ENCODE peak calls at places on chromosome 3, in four cellular contexts. One of them, this sample, is unnamed.
A peak's percentile ranks its signal among the peaks of the same experiment; 100 is the strongest.

GRCh38 chr3:42192334-42193200 is 73.4 kb downstream of the CCK start:
- DNase-seq in HepG2: no peak
- DNase-seq in SK-N-SH: no peak
- DNase-seq in GM23338: no peak
- DNase-seq in this sample: no peak

GRCh38 chr3:196108075-196108743 is 26.3 kb upstream of the TFRC start:
- DNase-seq in HepG2: no peak
- DNase-seq in SK-N-SH: no peak
- DNase-seq in GM23338: peak; percentile 72
- DNase-seq in this sample: no peak

GRCh38 chr3:52299815-52300611 is 12.4 kb downstream of the GLYCTK start:
- DNase-seq in HepG2: peak; percentile 65
- DNase-seq in SK-N-SH: peak; percentile 76
- DNase-seq in GM23338: peak; percentile 50
- DNase-seq in this sample: peak; percentile 62

GRCh38 chr3:134618473-134618860 is 32.4 kb downstream of the KY start:
- DNase-seq in HepG2: no peak
- DNase-seq in SK-N-SH: peak; percentile 47
- DNase-seq in GM23338: no peak
- DNase-seq in this sample: no peak

GRCh38 chr3:47476644-47477199 is 981 bp upstream of the SCAP start:
- DNase-seq in HepG2: no peak
- DNase-seq in SK-N-SH: no peak
- DNase-seq in GM23338: no peak
- DNase-seq in this sample: no peak

GRCh38 chr3:71048948-71049347 is 534.6 kb downstream of the FOXP1 start:
- DNase-seq in HepG2: peak; percentile 88
- DNase-seq in SK-N-SH: no peak
- DNase-seq in GM23338: no peak
- DNase-seq in this sample: peak; percentile 88

GRCh38 chr3:115961390-115961789 is 338.1 kb downstream of the GAP43 start:
- DNase-seq in HepG2: no peak
- DNase-seq in SK-N-SH: no peak
- DNase-seq in GM23338: no peak
- DNase-seq in this sample: no peak

GRCh38 chr3:48273594-48274211 is 32.8 kb downstream of the ZNF589 start:
- DNase-seq in HepG2: peak; percentile 66
- DNase-seq in SK-N-SH: peak; percentile 85
- DNase-seq in GM23338: peak; percentile 89
- DNase-seq in this sample: peak; percentile 76

GRCh38 chr3:64617610-64618009 is 70.2 kb downstream of the ADAMTS9 start:
- DNase-seq in HepG2: no peak
- DNase-seq in SK-N-SH: no peak
- DNase-seq in GM23338: no peak
- DNase-seq in this sample: no peak

GRCh38 chr3:182786564-182787196 is 6.6 kb upstream of the ATP11B start:
- DNase-seq in HepG2: no peak
- DNase-seq in SK-N-SH: no peak
- DNase-seq in GM23338: no peak
- DNase-seq in this sample: no peak

GRCh38 chr3:182787302-182788036 is 5.8 kb upstream of the ATP11B start:
- DNase-seq in HepG2: no peak
- DNase-seq in SK-N-SH: no peak
- DNase-seq in GM23338: no peak
- DNase-seq in this sample: peak; percentile 89

GRCh38 chr3:182790612-182791011 is 2.7 kb upstream of the ATP11B start:
- DNase-seq in HepG2: no peak
- DNase-seq in SK-N-SH: no peak
- DNase-seq in GM23338: no peak
- DNase-seq in this sample: no peak

GRCh38 chr3:182785756-182786155 is 7.5 kb upstream of the ATP11B start:
- DNase-seq in HepG2: no peak
- DNase-seq in SK-N-SH: no peak
- DNase-seq in GM23338: no peak
- DNase-seq in this sample: no peak

GRCh38 chr3:182789371-182789770 is 3.9 kb upstream of the ATP11B start:
- DNase-seq in HepG2: no peak
- DNase-seq in SK-N-SH: no peak
- DNase-seq in GM23338: no peak
- DNase-seq in this sample: peak; percentile 81
- H2AFZ ChIP-seq in HepG2: no peak overlapping the region
- H2AFZ ChIP-seq in SK-N-SH: peak overlapping the region; percentile 49
- H2AFZ ChIP-seq in GM23338: no peak overlapping the region
- H2AFZ ChIP-seq in this sample: peak overlapping the region; percentile 82

GRCh38 chr3:8488436-8488835 is 13.2 kb upstream of the LMCD1 start:
- DNase-seq in HepG2: no peak
- DNase-seq in SK-N-SH: no peak
- DNase-seq in GM23338: no peak
- DNase-seq in this sample: no peak
- TF ChIP-seq POLR2AphosphoS5 in HepG2: no peak
- TF ChIP-seq POLR2AphosphoS5 in SK-N-SH: no peak
- TF ChIP-seq POLR2AphosphoS5 in GM23338: no peak
- TF ChIP-seq POLR2AphosphoS5 in this sample: no peak

GRCh38 chr3:13281657-13282527 is 138.2 kb downstream of the NUP210 start:
- DNase-seq in HepG2: peak; percentile 69
- DNase-seq in SK-N-SH: peak; percentile 50
- DNase-seq in GM23338: peak; percentile 64
- DNase-seq in this sample: no peak

GRCh38 chr3:13282986-13283876 is 136.9 kb downstream of the NUP210 start:
- DNase-seq in HepG2: no peak
- DNase-seq in SK-N-SH: peak; percentile 91
- DNase-seq in GM23338: peak; percentile 87
- DNase-seq in this sample: no peak

GRCh38 chr3:13280856-13281656 is 139.1 kb downstream of the NUP210 start:
- DNase-seq in HepG2: no peak
- DNase-seq in SK-N-SH: no peak
- DNase-seq in GM23338: no peak
- DNase-seq in this sample: no peak

GRCh38 chr3:13283877-13284264 is 136.3 kb downstream of the NUP210 start:
- DNase-seq in HepG2: no peak
- DNase-seq in SK-N-SH: no peak
- DNase-seq in GM23338: no peak
- DNase-seq in this sample: no peak

DNA sequence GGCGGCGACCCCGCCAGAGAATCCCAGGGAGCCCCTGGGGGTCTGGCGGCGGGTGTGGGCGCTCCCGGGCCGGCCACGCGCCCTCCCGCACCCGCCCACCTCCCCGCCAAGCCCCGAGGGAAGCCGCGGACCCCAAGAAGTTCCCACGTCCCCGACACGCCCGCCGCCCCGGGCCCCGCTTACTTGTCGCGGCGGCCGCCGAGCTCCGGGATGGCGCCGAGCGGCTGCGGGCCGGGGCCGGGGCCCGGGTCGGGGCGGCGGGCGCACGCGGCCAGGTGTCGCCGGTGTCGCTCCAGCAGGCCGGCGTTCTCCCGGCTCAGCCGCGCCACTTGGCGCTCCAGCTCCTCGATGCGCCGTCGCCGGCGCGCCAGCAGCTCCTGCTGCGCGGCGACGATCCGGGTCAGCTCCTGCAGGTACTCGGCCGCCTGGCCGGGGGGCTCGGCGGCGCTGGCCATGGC is 137.6 kb downstream of the NUP210 start:
- DNase-seq in HepG2: no peak
- DNase-seq in SK-N-SH: peak; percentile 84
- DNase-seq in GM23338: peak; percentile 64
- DNase-seq in this sample: no peak
- H2AFZ ChIP-seq in HepG2: no peak overlapping the region
- H2AFZ ChIP-seq in SK-N-SH: no peak overlapping the region
- H2AFZ ChIP-seq in GM23338: peak overlapping the region; percentile 69
- H2AFZ ChIP-seq in this sample: no peak overlapping the region

GRCh38 chr3:123444023-123444422 is 4.9 kb downstream of the ADCY5 start:
- DNase-seq in HepG2: no peak
- DNase-seq in SK-N-SH: no peak
- DNase-seq in GM23338: no peak
- DNase-seq in this sample: no peak
- TF ChIP-seq POLR2AphosphoS5 in HepG2: no peak
- TF ChIP-seq POLR2AphosphoS5 in SK-N-SH: no peak
- TF ChIP-seq POLR2AphosphoS5 in GM23338: no peak
- TF ChIP-seq POLR2AphosphoS5 in this sample: no peak

DNA sequence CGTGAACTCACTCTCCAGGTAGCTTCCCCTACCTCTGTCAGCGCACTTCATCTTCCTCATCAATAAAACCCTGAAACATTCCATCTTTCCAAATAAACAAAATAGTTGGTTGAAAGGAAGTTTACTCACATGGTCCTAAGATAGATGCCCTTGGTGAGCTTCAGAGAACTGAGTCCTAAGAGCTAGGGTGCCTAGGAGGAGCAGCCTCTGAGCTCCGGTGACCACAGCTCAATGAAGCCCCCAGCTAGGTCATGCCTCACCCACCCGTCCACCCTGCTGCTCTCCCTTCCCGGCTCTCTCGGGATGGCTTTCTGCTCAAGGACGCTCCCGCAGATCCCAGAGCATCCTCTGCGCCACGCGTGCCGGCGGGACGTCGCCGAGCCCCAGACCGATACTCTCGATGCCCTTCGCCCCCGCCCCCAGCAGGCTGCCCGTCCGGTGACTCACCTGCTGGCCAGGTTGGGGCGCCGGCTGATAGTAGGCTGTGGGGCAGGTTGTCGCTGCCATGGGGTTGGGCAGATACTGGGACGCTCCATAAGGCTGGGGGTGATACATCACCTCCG is 697 bp downstream of the VGLL3 start:
- DNase-seq in HepG2: no peak
- DNase-seq in SK-N-SH: peak; percentile 19
- DNase-seq in GM23338: peak; percentile 70
- DNase-seq in this sample: no peak
- H2AFZ ChIP-seq in HepG2: no peak overlapping the region
- H2AFZ ChIP-seq in SK-N-SH: no peak overlapping the region
- H2AFZ ChIP-seq in GM23338: peak overlapping the region; percentile 97
- H2AFZ ChIP-seq in this sample: peak overlapping the region; percentile 91

GRCh38 chr3:172040976-172041963 is 1.9 kb downstream of the FNDC3B start:
- DNase-seq in HepG2: no peak
- DNase-seq in SK-N-SH: peak; percentile 50
- DNase-seq in GM23338: peak; percentile 45
- DNase-seq in this sample: no peak

GRCh38 chr3:172039352-172040077 is at the start of gene FNDC3B:
- DNase-seq in HepG2: peak; percentile 89
- DNase-seq in SK-N-SH: peak; percentile 91
- DNase-seq in GM23338: peak; percentile 97
- DNase-seq in this sample: peak; percentile 97

GRCh38 chr3:172040078-172040975 is 949 bp downstream of the FNDC3B start:
- DNase-seq in HepG2: peak; percentile 72
- DNase-seq in SK-N-SH: peak; percentile 86
- DNase-seq in GM23338: peak; percentile 84
- DNase-seq in this sample: peak; percentile 84

GRCh38 chr3:172036541-172037215 is 2.7 kb upstream of the FNDC3B start:
- DNase-seq in HepG2: no peak
- DNase-seq in SK-N-SH: no peak
- DNase-seq in GM23338: no peak
- DNase-seq in this sample: no peak

GRCh38 chr3:172038823-172039222 is 555 bp upstream of the FNDC3B start:
- DNase-seq in HepG2: no peak
- DNase-seq in SK-N-SH: no peak
- DNase-seq in GM23338: peak; percentile 28
- DNase-seq in this sample: no peak
- TF ChIP-seq POLR2AphosphoS5 in HepG2: no peak
- TF ChIP-seq POLR2AphosphoS5 in SK-N-SH: no peak
- TF ChIP-seq POLR2AphosphoS5 in GM23338: no peak
- TF ChIP-seq POLR2AphosphoS5 in this sample: no peak

GRCh38 chr3:3801510-3801841 is 2.2 kb downstream of the LRRN1 start:
- DNase-seq in HepG2: no peak
- DNase-seq in SK-N-SH: no peak
- DNase-seq in GM23338: peak; percentile 91
- DNase-seq in this sample: no peak

GRCh38 chr3:3798641-3799113 is 554 bp upstream of the LRRN1 start:
- DNase-seq in HepG2: no peak
- DNase-seq in SK-N-SH: peak; percentile 66
- DNase-seq in GM23338: peak; percentile 86
- DNase-seq in this sample: no peak

GRCh38 chr3:3800685-3801509 is 1.7 kb downstream of the LRRN1 start:
- DNase-seq in HepG2: no peak
- DNase-seq in SK-N-SH: peak; percentile 61
- DNase-seq in GM23338: peak; percentile 60
- DNase-seq in this sample: no peak

GRCh38 chr3:3799173-3800075 is at the start of gene LRRN1:
- DNase-seq in HepG2: no peak
- DNase-seq in SK-N-SH: peak; percentile 95
- DNase-seq in GM23338: peak; percentile 96
- DNase-seq in this sample: no peak

GRCh38 chr3:3800076-3800448 is 831 bp downstream of the LRRN1 start:
- DNase-seq in HepG2: no peak
- DNase-seq in SK-N-SH: peak; percentile 78
- DNase-seq in GM23338: peak; percentile 22
- DNase-seq in this sample: no peak
- H2AFZ ChIP-seq in HepG2: no peak overlapping the region
- H2AFZ ChIP-seq in SK-N-SH: no peak overlapping the region
- H2AFZ ChIP-seq in GM23338: no peak overlapping the region
- H2AFZ ChIP-seq in this sample: no peak overlapping the region

DNA sequence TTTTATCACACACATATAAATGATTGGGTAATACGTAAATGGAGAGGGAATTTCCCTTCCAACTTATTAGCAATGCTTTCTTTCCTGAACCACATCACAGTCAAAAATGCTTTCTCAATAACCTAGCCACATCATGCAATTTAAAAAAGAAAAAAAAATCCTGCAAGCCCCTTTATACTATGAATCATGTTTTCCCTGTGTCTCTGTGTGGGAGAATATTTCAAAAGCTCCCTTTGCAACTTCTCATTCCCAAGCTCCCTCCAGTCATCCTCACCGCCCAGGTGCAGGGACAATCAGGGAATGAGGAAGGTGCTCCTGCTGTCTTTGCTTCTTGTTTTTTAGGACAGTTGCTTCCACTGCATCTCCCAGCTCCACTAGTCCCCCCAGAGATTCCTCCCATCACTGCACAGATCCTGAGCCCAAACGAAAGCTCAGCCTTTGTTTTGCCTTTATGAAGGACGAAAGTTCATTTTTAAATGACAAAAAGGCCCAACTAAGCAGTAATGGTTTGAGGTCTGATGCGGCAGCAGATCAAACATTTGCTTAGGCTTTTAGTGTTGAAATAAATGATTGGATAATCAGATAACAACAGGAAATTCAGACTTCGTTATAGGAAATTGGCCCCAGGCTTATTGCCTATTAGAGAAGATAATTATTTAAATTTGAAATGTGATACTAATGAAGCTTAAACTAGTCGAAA is 47.8 kb upstream of the ADGRG7 start:
- DNase-seq in HepG2: no peak
- DNase-seq in SK-N-SH: no peak
- DNase-seq in GM23338: peak; percentile 64
- DNase-seq in this sample: no peak
- TF ChIP-seq POLR2AphosphoS5 in HepG2: no peak
- TF ChIP-seq POLR2AphosphoS5 in SK-N-SH: no peak
- TF ChIP-seq POLR2AphosphoS5 in GM23338: no peak
- TF ChIP-seq POLR2AphosphoS5 in this sample: no peak